ENCODE peak calls at places on chromosomes 11 and 22, in nine cellular contexts. G is activated CD4-positive, CD25-positive, alpha-beta regulatory T cell; R is NCI-H226; V is caudate nucleus; Q is activated effector memory CD4-positive, alpha-beta T cell treated with anti-CD3 and anti-CD28 coated beads, Interleukin-2, amount 50 U/mL, for 16 hours; D is HFFc6; M is T-helper 17 cell; L is stimulated activated CD4-positive, alpha-beta T cell treated with anti-CD3 and anti-CD28 coated beads, Interleukin-15, amount 100 ng/mL, for 1 hour; A is KG1. P is an unnamed sample.

GRCh38 chr11:64743591-64744543 is at the start of gene RASGRP2:
- DNase-seq in G (peak; percentile 67), R (no peak), V (peak; percentile 51), Q (peak; percentile 93), D (no peak), M (peak; percentile 77), L (peak; percentile 76), A (peak; percentile 94), P (no peak)

GRCh38 chr11:93560534-93560933 is 17.3 kb upstream of the SMCO4 start:
- DNase-seq in G (no peak), R (no peak), V (no peak), Q (no peak), D (no peak), M (no peak), L (no peak), A (no peak), P (no peak)

GRCh38 chr22:22195265-22196017 is 49.1 kb upstream of the VPREB1 start:
- DNase-seq in G (peak; percentile 80), R (peak; percentile 16), V (peak; percentile 16), Q (peak; percentile 94), D (peak; percentile 45), M (peak; percentile 60), L (peak; percentile 56), A (peak; percentile 17), P (peak; percentile 84)

GRCh38 chr11:8566613-8567210 is 27.3 kb downstream of the STK33 start:
- DNase-seq in G (no peak), R (peak; percentile 10), V (no peak), Q (no peak), D (peak; percentile 48), M (no peak), L (no peak), A (peak; percentile 40), P (no peak)

GRCh38 chr22:29907753-29908515 is 25.0 kb downstream of the MTMR3 start:
- DNase-seq in G (no peak), R (peak; percentile 88), V (peak; percentile 3), Q (no peak), D (peak; percentile 89), M (no peak), L (no peak), A (no peak), P (peak; percentile 68)

GRCh38 chr11:1656061-1656441 is 26.5 kb downstream of the KRTAP5-5 start:
- DNase-seq in G (no peak), R (no peak), V (no peak), Q (no peak), D (no peak), M (no peak), L (no peak), A (no peak), P (no peak)

GRCh38 chr11:71466358-71466757 is 13.4 kb downstream of the NADSYN1 start:
- DNase-seq in G (no peak), R (no peak), V (no peak), Q (no peak), D (no peak), M (no peak), L (no peak), A (no peak), P (no peak)

GRCh38 chr11:46422588-46422987 is 31.0 kb upstream of the CHRM4 start:
- DNase-seq in G (no peak), R (no peak), V (no peak), Q (no peak), D (no peak), M (no peak), L (no peak), A (no peak), P (no peak)

GRCh38 chr11:64514596-64514995 is 76.4 kb upstream of the SLC22A12 start:
- DNase-seq in G (no peak), R (no peak), V (no peak), Q (no peak), D (no peak), M (no peak), L (no peak), A (no peak), P (no peak)

GRCh38 chr22:48660795-48661740 is 1166.6 kb downstream of the BRD1 start:
- DNase-seq in G (no peak), R (no peak), V (no peak), Q (no peak), D (no peak), M (no peak), L (no peak), A (no peak), P (no peak)

GRCh38 chr22:20183101-20183500 is 32.2 kb upstream of the CCDC188 start:
- DNase-seq in G (no peak), R (no peak), V (no peak), Q (no peak), D (no peak), M (no peak), L (no peak), A (no peak), P (no peak)

GRCh38 chr22:36104988-36105387 is 55.6 kb downstream of the APOL3 start:
- DNase-seq in G (no peak), R (no peak), V (no peak), Q (no peak), D (peak; percentile 50), M (no peak), L (no peak), A (no peak), P (no peak)

GRCh38 chr11:57224537-57224936 is 12.5 kb downstream of the APLNR start:
- DNase-seq in G (no peak), R (peak; percentile 22), V (no peak), Q (no peak), D (peak; percentile 68), M (no peak), L (no peak), A (no peak), P (no peak)

GRCh38 chr22:27489265-27489675 is 312.3 kb downstream of the MN1 start:
- DNase-seq in G (no peak), R (no peak), V (no peak), Q (no peak), D (peak; percentile 15), M (no peak), L (no peak), A (no peak), P (no peak)

GRCh38 chr11:114110948-114111347 is 51.4 kb downstream of the ZBTB16 start:
- DNase-seq in G (no peak), R (no peak), V (no peak), Q (no peak), D (no peak), M (no peak), L (no peak), A (no peak), P (no peak)

GRCh38 chr11:1090600-1091331 is 16.1 kb downstream of the MUC2 start:
- DNase-seq in G (no peak), R (no peak), V (no peak), Q (no peak), D (no peak), M (no peak), L (no peak), A (no peak), P (no peak)

GRCh38 chr11:77113382-77114088 is 10.9 kb downstream of the OMP start:
- DNase-seq in G (no peak), R (peak; percentile 26), V (no peak), Q (no peak), D (peak; percentile 35), M (no peak), L (no peak), A (no peak), P (no peak)

GRCh38 chr22:48889887-48890692 is 937.6 kb downstream of the BRD1 start:
- DNase-seq in G (no peak), R (no peak), V (no peak), Q (peak; percentile 45), D (no peak), M (no peak), L (no peak), A (no peak), P (no peak)

GRCh38 chr11:79667377-79667776 is 226.5 kb upstream of the TENM4 start:
- DNase-seq in G (no peak), R (no peak), V (no peak), Q (no peak), D (no peak), M (no peak), L (no peak), A (no peak), P (no peak)

GRCh38 chr11:32935462-32936029 is 42.9 kb downstream of the QSER1 start:
- DNase-seq in G (no peak), R (no peak), V (no peak), Q (no peak), D (no peak), M (no peak), L (no peak), A (no peak), P (no peak)

GRCh38 chr11:47051217-47051616 is 114.7 kb downstream of the CSTPP1 start:
- DNase-seq in G (no peak), R (no peak), V (no peak), Q (no peak), D (no peak), M (no peak), L (no peak), A (no peak), P (no peak)

GRCh38 chr22:37196539-37197450 is 8.7 kb upstream of the C1QTNF6 start:
- DNase-seq in G (no peak), R (peak; percentile 82), V (no peak), Q (peak; percentile 58), D (peak; percentile 88), M (no peak), L (no peak), A (no peak), P (no peak)

GRCh38 chr22:37476389-37477329 is 9.5 kb downstream of the MFNG start:
- DNase-seq in G (no peak), R (no peak), V (no peak), Q (no peak), D (no peak), M (no peak), L (no peak), A (no peak), P (no peak)

GRCh38 chr22:40204331-40205116 is 26.8 kb downstream of the TNRC6B start:
- DNase-seq in G (no peak), R (no peak), V (no peak), Q (no peak), D (peak; percentile 69), M (no peak), L (no peak), A (no peak), P (no peak)

GRCh38 chr11:130096823-130097222 is 27.1 kb downstream of the APLP2 start:
- DNase-seq in G (no peak), R (no peak), V (no peak), Q (no peak), D (no peak), M (no peak), L (no peak), A (no peak), P (no peak)

GRCh38 chr11:131980878-131981668 is 610.7 kb downstream of the NTM start:
- DNase-seq in G (no peak), R (no peak), V (no peak), Q (no peak), D (no peak), M (no peak), L (no peak), A (no peak), P (no peak)

GRCh38 chr22:48902001-48902869 is 925.4 kb downstream of the BRD1 start:
- DNase-seq in G (no peak), R (no peak), V (no peak), Q (peak; percentile 61), D (no peak), M (no peak), L (no peak), A (no peak), P (peak; percentile 35)

GRCh38 chr11:86934263-86934932 is 20.8 kb downstream of the FZD4 start:
- DNase-seq in G (no peak), R (no peak), V (no peak), Q (no peak), D (no peak), M (no peak), L (no peak), A (no peak), P (no peak)

GRCh38 chr22:44722611-44723010 is 20.6 kb downstream of the PRR5 start:
- DNase-seq in G (no peak), R (no peak), V (no peak), Q (no peak), D (no peak), M (no peak), L (no peak), A (no peak), P (no peak)

GRCh38 chr11:65436412-65437032 is 13.9 kb downstream of the NEAT1 start:
- DNase-seq in G (no peak), R (no peak), V (no peak), Q (peak; percentile 55), D (no peak), M (no peak), L (no peak), A (no peak), P (no peak)

GRCh38 chr11:33899383-33900037 is 7.6 kb upstream of the LMO2 start:
- DNase-seq in G (no peak), R (peak; percentile 20), V (peak; percentile 40), Q (no peak), D (peak; percentile 57), M (no peak), L (no peak), A (no peak), P (no peak)

P was measured in mesothelial cell of epicardium.